ENCODE peak calls at places on chromosomes 6 and 20, in four cellular contexts. B is astrocyte of the hippocampus; N is stimulated activated CD4-positive, alpha-beta T cell treated with anti-CD3 and anti-CD28 coated beads, Interleukin-1b, Interleukin-23, amount 100 ng/mL, for 4 hours; K is mesenchymal stem cell. S is an unnamed sample.

GRCh38 chr20:5451643-5452210 is 135.0 kb upstream of the PROKR2 start:
- DNase-seq in B (no peak), N (no peak), K (no peak), S (no peak)

GRCh38 chr6:47434372-47435253 is 43.0 kb upstream of the CD2AP start:
- DNase-seq in B (no peak), N (no peak), K (peak), S (no peak)

GRCh38 chr20:37315293-37316110 is 26.0 kb downstream of the MANBAL start:
- DNase-seq in B (peak), N (no peak), K (peak), S (peak)

GRCh38 chr6:11614534-11615213 is 77.1 kb downstream of the TMEM170B start:
- DNase-seq in B (peak), N (no peak), K (no peak), S (no peak)

GRCh38 chr20:60921021-60921622 is 330.9 kb upstream of the CDH4 start:
- DNase-seq in B (peak), N (no peak), K (no peak), S (no peak)

GRCh38 chr20:24816907-24817306 is 132.2 kb upstream of the CST7 start:
- DNase-seq in B (no peak), N (no peak), K (no peak), S (no peak)

GRCh38 chr20:36275011-36275410 is 31.1 kb upstream of the DLGAP4 start:
- DNase-seq in B (no peak), N (no peak), K (no peak), S (no peak)

GRCh38 chr20:19661717-19662637 is 96.1 kb upstream of the RIN2 start:
- DNase-seq in B (peak), N (peak), K (peak), S (peak)

GRCh38 chr6:51450248-51450957 is 631.7 kb downstream of the TFAP2B start:
- DNase-seq in B (no peak), N (no peak), K (no peak), S (no peak)

GRCh38 chr20:12941025-12941424 is 67.7 kb upstream of the SPTLC3 start:
- DNase-seq in B (no peak), N (no peak), K (no peak), S (no peak)

GRCh38 chr20:46164166-46164565 is 46.1 kb downstream of the CD40 start:
- DNase-seq in B (no peak), N (no peak), K (no peak), S (no peak)

GRCh38 chr6:136331461-136331860 is 41.8 kb upstream of the BCLAF1 start:
- DNase-seq in B (no peak), N (no peak), K (no peak), S (no peak)

GRCh38 chr20:31643522-31643921 is 5.8 kb downstream of the COX4I2 start:
- DNase-seq in B (no peak), N (no peak), K (no peak), S (no peak)

GRCh38 chr6:149924206-149924932 is 1.4 kb upstream of the RAET1G start:
- DNase-seq in B (no peak), N (no peak), K (no peak), S (no peak)

GRCh38 chr20:21183722-21184121 is 57.8 kb downstream of the KIZ start:
- DNase-seq in B (no peak), N (no peak), K (no peak), S (no peak)

GRCh38 chr6:2116496-2116895 is 128.9 kb downstream of the GMDS start:
- DNase-seq in B (no peak), N (no peak), K (no peak), S (no peak)

GRCh38 chr6:35687658-35688604 is 784 bp downstream of the FKBP5 start:
- DNase-seq in B (peak), N (peak), K (peak), S (no peak)